ENCODE peak calls at places on chromosomes 11 and 22, in nine cellular contexts. E is heart left ventricle, A is A549, P is transverse colon, Z is uterus, R is spleen, K is IMR-90, Q is endothelial cell of umbilical vein, U is prostate gland. M is an unnamed sample.

GRCh38 chr11:117885777-117886176 is 9.3 kb upstream of the FXYD6 start:
- DNase-seq in R (no peak), U (no peak), Z (peak; percentile 99), A (no peak), P (peak; percentile 49), K (no peak), E (peak; percentile 86), Q (no peak), M (peak; percentile 94)

GRCh38 chr11:47414685-47415070 is 6.3 kb downstream of the SLC39A13 start:
- DNase-seq in R (no peak), E (no peak), U (no peak), Q (no peak), K (no peak), P (no peak), Z (no peak), A (no peak), M (peak; percentile 65)

GRCh38 chr11:10920205-10920604 is 62.4 kb upstream of the ZBED5 start:
- DNase-seq in A (no peak), U (no peak), P (no peak), Z (no peak), K (peak; percentile 83), E (no peak), R (no peak), Q (no peak), M (no peak)

GRCh38 chr11:126282742-126283591 is at the start of gene TIRAP:
- DNase-seq in R (peak; percentile 93), P (peak; percentile 76), A (peak; percentile 46), U (peak; percentile 56), Q (peak; percentile 55), K (peak; percentile 42), Z (peak; percentile 61), E (peak; percentile 73), M (peak; percentile 86)

GRCh38 chr22:31828739-31829138 is 74.9 kb downstream of the DEPDC5 start:
- DNase-seq in Z (no peak), R (no peak), A (no peak), K (no peak), Q (no peak), P (no peak), U (no peak), E (no peak), M (no peak)

GRCh38 chr11:67376022-67376386 is 2.6 kb upstream of the CLCF1 start:
- DNase-seq in E (no peak), U (no peak), A (no peak), K (no peak), Z (no peak), P (no peak), R (no peak), Q (no peak), M (no peak)

GRCh38 chr11:20363149-20363499 is 390 bp upstream of the HTATIP2 start:
- DNase-seq in K (no peak), Z (no peak), A (no peak), U (no peak), P (no peak), R (no peak), Q (no peak), E (no peak), M (no peak)

GRCh38 chr22:24728790-24729637 is 45.5 kb downstream of the PIWIL3 start:
- DNase-seq in U (no peak), K (peak; percentile 74), A (no peak), P (no peak), R (no peak), E (peak; percentile 67), Q (peak; percentile 80), Z (no peak), M (no peak)

GRCh38 chr11:6443269-6444003 is 2.6 kb upstream of the HPX start:
- DNase-seq in A (peak; percentile 36), U (peak; percentile 35), R (peak; percentile 82), P (peak; percentile 61), E (peak; percentile 45), Z (peak; percentile 54), K (peak; percentile 50), Q (peak; percentile 56), M (peak; percentile 79)

GRCh38 chr22:32311551-32312071 is 46.1 kb upstream of the RFPL3 start:
- DNase-seq in U (no peak), P (no peak), Z (no peak), A (no peak), K (no peak), R (no peak), Q (no peak), E (no peak), M (no peak)

GRCh38 chr11:61814242-61814957 is 2.4 kb downstream of the FADS1 start:
- DNase-seq in Q (no peak), P (peak; percentile 34), U (no peak), E (peak; percentile 66), A (peak; percentile 82), K (no peak), R (no peak), Z (peak; percentile 44), M (no peak)

GRCh38 chr11:67273260-67273990 is 7.2 kb downstream of the GRK2 start:
- DNase-seq in E (peak; percentile 60), Z (peak; percentile 14), P (peak; percentile 11), R (peak; percentile 81), U (no peak), K (no peak), A (no peak), Q (no peak), M (peak; percentile 67)

GRCh38 chr11:79493555-79494171 is 52.8 kb upstream of the TENM4 start:
- DNase-seq in E (peak; percentile 72), R (peak; percentile 81), Q (peak; percentile 40), P (peak; percentile 70), Z (peak; percentile 37), K (peak; percentile 62), A (peak; percentile 68), U (peak; percentile 61), M (peak; percentile 82)

GRCh38 chr11:119322921-119323531 is 6.1 kb upstream of the MCAM start:
- DNase-seq in Q (no peak), K (no peak), Z (peak; percentile 11), E (no peak), U (no peak), R (no peak), A (no peak), P (no peak), M (no peak)

GRCh38 chr11:119319702-119320592 is 3.0 kb upstream of the MCAM start:
- DNase-seq in Z (no peak), K (no peak), E (peak; percentile 62), P (no peak), A (no peak), U (no peak), R (no peak), Q (peak; percentile 85), M (peak; percentile 71)

GRCh38 chr11:119319136-119319701 is 2.3 kb upstream of the MCAM start:
- DNase-seq in R (no peak), P (no peak), K (no peak), E (no peak), Q (no peak), A (no peak), Z (no peak), U (no peak), M (no peak)

GRCh38 chr11:119322360-119322739 is 5.4 kb upstream of the MCAM start:
- DNase-seq in U (no peak), P (no peak), Z (peak; percentile 11), A (no peak), K (no peak), R (no peak), Q (peak; percentile 31), E (no peak), M (no peak)

GRCh38 chr11:119320593-119321524 is 3.9 kb upstream of the MCAM start:
- DNase-seq in A (peak; percentile 22), P (peak; percentile 72), Z (peak; percentile 81), E (peak; percentile 77), R (peak; percentile 90), K (peak; percentile 65), Q (peak; percentile 73), U (no peak), M (peak; percentile 92)
- TF ChIP-seq POLR2A in A (no peak), P (peak; percentile 75), Z (peak; percentile 81), E (peak; percentile 54), R (no peak), K (peak; percentile 43), Q (peak; percentile 67), U (no peak), M (peak; percentile 87)

GRCh38 chr11:73978576-73979086 is 4.0 kb downstream of the UCP2 start:
- DNase-seq in P (no peak), U (no peak), E (no peak), A (no peak), Q (no peak), Z (no peak), K (peak; percentile 24), R (peak; percentile 18), M (no peak)
- H3K4me1 ChIP-seq in P (peaks cover 19% of the 10 kb centered on the region), U (no peaks in the 10 kb centered on the region), E (no peaks in the 10 kb centered on the region), A (peaks cover 32% of the 10 kb centered on the region), Q (peaks cover 5% of the 10 kb centered on the region), Z (peaks cover 6% of the 10 kb centered on the region), K (no peaks in the 10 kb centered on the region), R (peaks cover 91% of the 10 kb centered on the region), M (no peaks in the 10 kb centered on the region)

GRCh38 chr11:3052109-3052479 is 5.1 kb downstream of the CARS1 start:
- DNase-seq in K (no peak), R (no peak), A (no peak), E (no peak), Q (no peak), U (no peak), Z (no peak), P (no peak), M (no peak)

GRCh38 chr11:3051435-3052108 is 5.7 kb downstream of the CARS1 start:
- DNase-seq in A (no peak), K (no peak), R (peak; percentile 29), U (no peak), Z (no peak), Q (no peak), P (no peak), E (no peak), M (no peak)

GRCh38 chr11:3052567-3052966 is 4.7 kb downstream of the CARS1 start:
- DNase-seq in R (no peak), E (no peak), Q (no peak), U (no peak), K (no peak), P (no peak), Z (no peak), A (no peak), M (no peak)

GRCh38 chr11:3049430-3050243 is 7.6 kb downstream of the CARS1 start:
- DNase-seq in A (peak; percentile 77), U (peak; percentile 53), P (peak; percentile 80), Q (peak; percentile 78), Z (peak; percentile 71), R (peak; percentile 92), E (peak; percentile 77), K (peak; percentile 98), M (peak; percentile 94)

GRCh38 chr11:3050386-3051325 is 6.6 kb downstream of the CARS1 start:
- DNase-seq in P (no peak), A (no peak), Z (no peak), Q (no peak), R (peak; percentile 72), K (no peak), E (no peak), U (no peak), M (no peak)
- TF ChIP-seq POLR2A in P (no peak), A (no peak), Z (no peak), Q (no peak), R (no peak), K (no peak), E (no peak), U (no peak), M (no peak)

DNA sequence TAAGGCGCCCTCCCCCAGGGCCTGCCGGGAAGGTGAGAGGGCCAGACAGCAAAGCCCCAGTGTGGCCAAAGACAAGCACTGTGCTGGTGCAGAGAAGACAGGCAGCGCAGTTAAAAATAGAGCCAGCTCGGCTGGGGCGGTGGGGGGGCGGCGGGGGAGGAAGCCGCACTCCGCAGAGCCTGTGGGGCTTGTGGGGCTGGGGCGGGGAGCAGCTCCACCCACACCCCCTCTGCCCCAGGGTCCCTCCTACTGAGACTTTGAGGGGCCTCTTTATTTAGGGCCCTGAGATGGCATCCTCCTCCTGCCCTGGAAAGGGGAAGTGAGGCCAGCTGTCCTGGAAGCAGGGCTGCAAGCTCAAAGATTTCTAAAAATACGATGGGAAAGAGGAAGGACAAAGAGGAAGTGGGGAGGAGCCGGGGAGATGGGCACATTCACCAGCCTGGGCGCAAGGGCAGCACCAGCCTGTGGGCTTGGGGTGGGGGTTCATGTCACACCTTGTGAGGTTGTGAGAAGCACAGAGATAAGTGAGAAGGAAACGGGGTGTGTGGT is 2.6 kb downstream of the CYTH4 start:
- DNase-seq in K (no peak), Z (no peak), E (peak; percentile 62), R (peak; percentile 94), P (peak; percentile 63), U (no peak), Q (no peak), A (no peak), M (peak; percentile 80)
- H3K4me1 ChIP-seq in K (no peaks in the 10 kb centered on the region), Z (peaks cover 7% of the 10 kb centered on the region), E (no peaks in the 10 kb centered on the region), R (peaks cover 81% of the 10 kb centered on the region), P (no peaks in the 10 kb centered on the region), U (no peaks in the 10 kb centered on the region), Q (peaks cover 10% of the 10 kb centered on the region), A (no peaks in the 10 kb centered on the region), M (no peaks in the 10 kb centered on the region)